ENCODE peak calls at places on chromosomes 3 and 15, in ten cellular contexts. E is progenitor cell of endocrine pancreas; N is cardiac fibroblast; C is activated naive CD4-positive, alpha-beta T cell treated with anti-CD3 and anti-CD28 coated beads, Interleukin-2, amount 50 U/mL, for 16 hours; V is Jurkat, Clone E6-1; R is endodermal cell; F is KG1; X is nephron progenitor cell; T is stimulated activated CD4-positive, alpha-beta T cell treated with anti-CD3 and anti-CD28 coated beads, TNF-alpha, amount 100 ng/mL, for 24 hours; S is AG10803. K is an unnamed sample.

GRCh38 chr15:101132390-101133180 is 119.3 kb downstream of the CHSY1 start:
- DNase-seq in C (no peak), S (no peak), F (no peak), N (no peak), R (no peak), V (no peak), X (no peak), T (no peak), E (no peak), K (no peak)

GRCh38 chr15:68729789-68730201 is 90.9 kb downstream of the ANP32A start:
- DNase-seq in T (no peak), R (no peak), X (no peak), C (no peak), F (no peak), V (no peak), E (no peak), N (peak; percentile 32), S (peak; percentile 55), K (no peak)

GRCh38 chr3:66762888-66763287 is 235.2 kb upstream of the KBTBD8 start:
- DNase-seq in N (no peak), R (no peak), F (no peak), C (no peak), S (no peak), T (no peak), X (no peak), E (no peak), V (no peak), K (no peak)

GRCh38 chr3:12952322-12953200 is 111.2 kb upstream of the RPL32 start:
- DNase-seq in S (no peak), C (no peak), E (no peak), R (no peak), F (no peak), V (no peak), T (no peak), N (no peak), X (no peak), K (no peak)

GRCh38 chr3:31081031-31081662 is 186.7 kb upstream of the GADL1 start:
- DNase-seq in F (no peak), V (no peak), S (no peak), C (no peak), X (no peak), R (no peak), N (no peak), E (no peak), T (no peak), K (no peak)

GRCh38 chr3:183551930-183552329 is 3.6 kb downstream of the KLHL6 start:
- DNase-seq in T (no peak), F (no peak), X (no peak), N (no peak), S (no peak), E (no peak), C (peak; percentile 39), V (no peak), R (no peak), K (no peak)

GRCh38 chr3:173709026-173709425 is 311.5 kb downstream of the NLGN1 start:
- DNase-seq in S (peak; percentile 44), X (no peak), T (no peak), R (no peak), C (no peak), V (no peak), E (no peak), F (no peak), N (peak; percentile 19), K (no peak)

GRCh38 chr3:33152363-33153360 is 38.8 kb downstream of the CRTAP start:
- DNase-seq in E (no peak), V (peak; percentile 32), F (no peak), X (no peak), N (no peak), C (no peak), R (no peak), T (no peak), S (no peak), K (no peak)

GRCh38 chr3:145272684-145273083 is 888.3 kb downstream of the PLOD2 start:
- DNase-seq in R (no peak), E (no peak), V (no peak), F (no peak), X (no peak), C (no peak), S (peak; percentile 1), T (no peak), N (peak; percentile 56), K (no peak)

GRCh38 chr15:98881526-98882517 is 125.8 kb downstream of the PGPEP1L start:
- DNase-seq in T (no peak), S (peak; percentile 74), F (no peak), X (no peak), R (no peak), N (peak; percentile 84), V (peak; percentile 70), C (no peak), E (no peak), K (no peak)

GRCh38 chr15:73464602-73465001 is 21.6 kb downstream of the REC114 start:
- DNase-seq in E (no peak), S (no peak), F (no peak), T (no peak), V (no peak), X (no peak), R (peak; percentile 71), N (no peak), C (no peak), K (no peak)

GRCh38 chr15:91426412-91426811 is 326.4 kb downstream of the SV2B start:
- DNase-seq in R (no peak), C (no peak), E (no peak), V (no peak), T (no peak), X (no peak), N (no peak), F (no peak), S (no peak), K (no peak)

GRCh38 chr3:109224333-109224732 is 87.8 kb downstream of the C3orf85 start:
- DNase-seq in N (no peak), E (no peak), S (no peak), F (no peak), T (no peak), R (peak; percentile 85), C (no peak), X (no peak), V (no peak), K (peak; percentile 42)

GRCh38 chr3:12148183-12148940 is 10.3 kb downstream of the TIMP4 start:
- DNase-seq in T (no peak), X (no peak), C (no peak), R (no peak), S (peak; percentile 19), N (peak; percentile 78), E (no peak), V (no peak), F (no peak), K (no peak)

GRCh38 chr15:83692820-83693581 is 39.1 kb downstream of the ADAMTSL3 start:
- DNase-seq in E (no peak), F (no peak), C (no peak), N (peak; percentile 13), X (no peak), R (peak; percentile 47), T (no peak), V (no peak), S (no peak), K (no peak)

GRCh38 chr3:137343283-137343682 is 385.5 kb downstream of the IL20RB start:
- DNase-seq in E (no peak), V (no peak), T (no peak), N (no peak), S (no peak), R (no peak), C (no peak), F (no peak), X (no peak), K (no peak)

GRCh38 chr3:31590650-31591049 is 57.9 kb downstream of the STT3B start:
- DNase-seq in V (no peak), E (no peak), F (no peak), C (no peak), X (no peak), T (no peak), S (no peak), R (no peak), N (no peak), K (no peak)

GRCh38 chr15:40340740-40341400 is at the start of gene CCDC9B:
- DNase-seq in X (peak; percentile 46), E (no peak), F (no peak), N (peak; percentile 93), R (no peak), S (peak; percentile 90), C (no peak), V (no peak), T (no peak), K (no peak)

GRCh38 chr15:40344631-40345120 is 3.9 kb upstream of the CCDC9B start:
- DNase-seq in F (peak; percentile 17), S (peak; percentile 70), V (peak; percentile 58), X (peak; percentile 69), C (peak; percentile 69), R (peak; percentile 85), E (no peak), T (peak; percentile 47), N (peak; percentile 76), K (no peak)

GRCh38 chr3:30135190-30135589 is 471.2 kb upstream of the TGFBR2 start:
- DNase-seq in E (no peak), T (no peak), X (no peak), S (peak; percentile 57), R (no peak), N (no peak), V (no peak), C (no peak), F (no peak), K (no peak)

GRCh38 chr15:50261979-50262378 is 3.5 kb downstream of the HDC start:
- DNase-seq in N (no peak), E (no peak), R (peak; percentile 69), C (no peak), X (no peak), T (no peak), F (no peak), S (no peak), V (no peak), K (no peak)

GRCh38 chr15:76161153-76162049 is 101.6 kb downstream of the TMEM266 start:
- DNase-seq in S (peak; percentile 66), T (no peak), V (no peak), C (no peak), F (no peak), N (no peak), R (no peak), X (no peak), E (no peak), K (no peak)

GRCh38 chr15:69750253-69750652 is 297.6 kb downstream of the RPLP1 start:
- DNase-seq in R (no peak), X (no peak), T (no peak), F (no peak), C (no peak), N (no peak), V (no peak), S (no peak), E (no peak), K (no peak)